ENCODE peak calls at places on chromosomes 11 and 22, in four cellular contexts. A is CD8-positive, alpha-beta T cell; L is uterus; G is mucosa of descending colon. J is an unnamed sample. For H3K4me1, the result is how much of the 10 kb centered on the place peaks cover.

GRCh38 chr11:3156282-3156660 is 8.8 kb downstream of the OSBPL5 start:
- DNase-seq in G (peak), L (peak), A (no peak), J (no peak)

GRCh38 chr11:981764-982163 is 54.8 kb downstream of the MUC6 start:
- DNase-seq in L (no peak), A (no peak), G (no peak), J (no peak)

GRCh38 chr22:21659864-21660525 is 5.8 kb upstream of the PPIL2 start:
- DNase-seq in A (no peak), L (no peak), G (no peak), J (no peak)

GRCh38 chr11:114317738-114318137 is 21.5 kb downstream of the NNMT start:
- DNase-seq in G (no peak), L (peak), A (no peak), J (no peak)

GRCh38 chr11:73318501-73319011 is 10.5 kb downstream of the ARHGEF17 start:
- DNase-seq in L (no peak), G (no peak), A (no peak), J (no peak)

GRCh38 chr11:131534031-131534430 is 163.6 kb downstream of the NTM start:
- DNase-seq in G (no peak), A (no peak), L (no peak), J (no peak)

GRCh38 chr22:19066531-19067271 is 55.5 kb downstream of the DGCR2 start:
- DNase-seq in G (no peak), L (peak), A (peak), J (no peak)

GRCh38 chr11:131354251-131354701 is 16.1 kb upstream of the NTM start:
- DNase-seq in A (no peak), L (no peak), G (no peak), J (no peak)

GRCh38 chr11:2459796-2460531 is 15.2 kb downstream of the KCNQ1 start:
- DNase-seq in G (peak), L (no peak), A (no peak), J (no peak)

GRCh38 chr11:105046898-105047579 is 1.9 kb upstream of the CARD16 start:
- DNase-seq in A (no peak), G (no peak), L (peak), J (no peak)

GRCh38 chr22:17980638-17981051 is 43.7 kb downstream of the MICAL3 start:
- DNase-seq in L (no peak), A (peak), G (peak), J (no peak)

GRCh38 chr11:64684357-64684756 is 38.6 kb downstream of the NRXN2 start:
- DNase-seq in G (no peak), A (no peak), L (no peak), J (no peak)

GRCh38 chr22:48574776-48575566 is 1252.7 kb downstream of the BRD1 start:
- DNase-seq in L (no peak), G (peak), A (no peak), J (no peak)

GRCh38 chr11:111001091-111001430 is 244.5 kb upstream of the POU2AF2 start:
- DNase-seq in G (no peak), L (no peak), A (no peak), J (no peak)

GRCh38 chr11:106031210-106031845 is 9.3 kb upstream of the MSANTD4 start:
- DNase-seq in L (no peak), G (no peak), A (no peak), J (no peak)

GRCh38 chr11:19822531-19822930 is 109.9 kb downstream of the NAV2 start:
- DNase-seq in L (no peak), A (no peak), G (no peak), J (no peak)

GRCh38 chr11:64297722-64298358 is 2.3 kb upstream of the CATSPERZ start:
- DNase-seq in G (peak), L (no peak), A (no peak), J (no peak)

GRCh38 chr11:86397351-86397750 is 22.7 kb downstream of the CCDC81 start:
- DNase-seq in G (no peak), L (no peak), A (no peak), J (no peak)

GRCh38 chr11:102971766-102972165 is 16.2 kb upstream of the MMP13 start:
- DNase-seq in A (no peak), L (no peak), G (no peak), J (no peak)

GRCh38 chr22:35835998-35836691 is 118.5 kb downstream of the APOL5 start:
- DNase-seq in L (peak), G (no peak), A (no peak), J (no peak)

GRCh38 chr11:68037481-68038225 is 1.2 kb upstream of the TCIRG1 start:
- DNase-seq in A (no peak), L (no peak), G (peak), J (no peak)

GRCh38 chr11:129640671-129641070 is 175.0 kb upstream of the TMEM45B start:
- DNase-seq in A (no peak), L (no peak), G (no peak), J (no peak)

GRCh38 chr11:90148900-90149299 is 14.4 kb downstream of the NAALAD2 start:
- DNase-seq in A (no peak), G (no peak), L (no peak), J (no peak)

GRCh38 chr22:35742342-35743100 is 24.8 kb downstream of the APOL5 start:
- DNase-seq in G (no peak), A (no peak), L (no peak), J (no peak)

GRCh38 chr11:127000291-127000968 is at the start of gene KIRREL3:
- DNase-seq in L (no peak), A (no peak), G (no peak), J (no peak)

GRCh38 chr11:134957540-134958335 is 545.7 kb upstream of the B3GAT1 start:
- DNase-seq in L (no peak), A (no peak), G (no peak), J (no peak)

GRCh38 chr11:134958870-134959269 is 546.8 kb upstream of the B3GAT1 start:
- DNase-seq in A (no peak), G (no peak), L (no peak), J (no peak)

GRCh38 chr11:134956461-134957209 is 544.6 kb upstream of the B3GAT1 start:
- DNase-seq in G (no peak), A (no peak), L (no peak), J (no peak)

GRCh38 chr11:134958336-134958640 is 546.2 kb upstream of the B3GAT1 start:
- DNase-seq in A (no peak), G (no peak), L (no peak), J (no peak)

DNA sequence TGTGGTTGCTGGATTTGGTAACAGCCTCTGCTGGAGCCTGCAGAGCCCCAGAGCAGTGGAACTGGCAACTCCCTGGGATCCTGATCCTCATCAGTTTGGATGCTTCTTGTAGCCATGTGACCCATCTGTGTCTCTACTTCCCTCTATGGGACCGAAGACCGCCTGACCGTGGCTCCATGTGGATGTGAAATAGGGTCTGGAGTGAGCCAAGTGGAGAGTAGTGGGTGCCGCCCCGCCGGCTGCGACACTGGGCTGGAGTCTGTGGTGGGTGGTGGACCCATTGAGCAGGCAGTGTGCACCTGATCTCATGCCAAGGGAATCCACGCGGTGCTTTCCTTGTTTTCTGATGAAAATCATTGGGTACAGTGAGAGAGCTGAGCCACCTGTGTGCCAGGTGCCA is 543.2 kb upstream of the B3GAT1 start:
- DNase-seq in G (no peak), L (no peak), A (no peak), J (no peak)
- H3K4me1 ChIP-seq in G (under half), L (under half), A (under half), J (under half)

GRCh38 chr22:32853662-32854061 is 52.2 kb downstream of the TIMP3 start:
- DNase-seq in G (no peak), A (no peak), L (no peak), J (no peak)

GRCh38 chr22:32850591-32851517 is 49.3 kb downstream of the TIMP3 start:
- DNase-seq in G (no peak), A (no peak), L (peak), J (no peak)

GRCh38 chr22:32852346-32853251 is 51.1 kb downstream of the TIMP3 start:
- DNase-seq in A (no peak), L (peak), G (no peak), J (peak)

GRCh38 chr22:32855023-32855756 is 53.7 kb downstream of the TIMP3 start:
- DNase-seq in L (no peak), A (no peak), G (no peak), J (no peak)

DNA sequence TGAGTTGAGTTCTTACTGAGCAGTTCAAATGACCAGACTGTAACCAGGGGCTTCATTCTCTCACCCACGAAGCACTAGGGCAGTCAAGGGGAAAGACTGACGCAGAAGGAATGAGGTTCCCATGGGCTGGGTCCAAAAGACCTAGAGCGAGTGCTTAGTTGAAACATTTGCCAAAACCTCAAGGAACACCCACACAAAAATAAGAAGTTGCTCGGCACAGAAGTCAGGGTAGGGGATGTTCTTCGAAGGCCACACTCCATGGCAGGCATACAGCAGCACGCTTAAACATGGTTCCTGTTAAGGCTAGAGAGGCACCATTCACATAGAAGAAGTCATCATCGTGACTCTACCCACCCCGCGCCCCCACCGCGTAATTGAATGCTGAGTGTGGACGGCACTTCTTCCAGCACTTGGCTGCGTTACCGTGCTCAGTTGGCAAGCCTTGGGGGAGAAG is 52.9 kb downstream of the TIMP3 start:
- DNase-seq in G (no peak), L (no peak), A (no peak), J (no peak)
- H3K4me1 ChIP-seq in G (under half), L (under half), A (under half), J (under half)

GRCh38 chr22:42086051-42086450 is 4.5 kb downstream of the NDUFA6 start:
- DNase-seq in L (no peak), A (no peak), G (no peak), J (no peak)

GRCh38 chr22:42091446-42091764 is 833 bp upstream of the NDUFA6 start:
- DNase-seq in A (no peak), L (no peak), G (no peak), J (no peak)

GRCh38 chr22:42084874-42085273 is 5.4 kb downstream of the SMDT1 start:
- DNase-seq in G (no peak), L (no peak), A (no peak), J (no peak)

GRCh38 chr22:42090596-42091445 is at the start of gene NDUFA6:
- DNase-seq in G (peak), L (peak), A (peak), J (peak)
- H3K4me1 ChIP-seq in G (under half), L (under half), A (under half), J (under half)

GRCh38 chr22:49964136-49964492 is 3.5 kb downstream of the PIM3 start:
- DNase-seq in L (peak), A (peak), G (peak), J (no peak)
- H3K4me1 ChIP-seq in L (under half), A (under half), G (under half), J (under half)

GRCh38 chr11:116855413-116855812 is 18.0 kb upstream of the APOA1 start:
- DNase-seq in L (no peak), A (no peak), G (no peak), J (no peak)

GRCh38 chr11:116853461-116854073 is 16.1 kb upstream of the APOA1 start:
- DNase-seq in G (no peak), A (peak), L (no peak), J (no peak)

GRCh38 chr11:116849491-116849890 is 12.1 kb upstream of the APOA1 start:
- DNase-seq in G (no peak), A (no peak), L (no peak), J (no peak)

GRCh38 chr11:116851631-116852030 is 14.2 kb upstream of the APOA1 start:
- DNase-seq in A (peak), L (no peak), G (no peak), J (no peak)

DNA sequence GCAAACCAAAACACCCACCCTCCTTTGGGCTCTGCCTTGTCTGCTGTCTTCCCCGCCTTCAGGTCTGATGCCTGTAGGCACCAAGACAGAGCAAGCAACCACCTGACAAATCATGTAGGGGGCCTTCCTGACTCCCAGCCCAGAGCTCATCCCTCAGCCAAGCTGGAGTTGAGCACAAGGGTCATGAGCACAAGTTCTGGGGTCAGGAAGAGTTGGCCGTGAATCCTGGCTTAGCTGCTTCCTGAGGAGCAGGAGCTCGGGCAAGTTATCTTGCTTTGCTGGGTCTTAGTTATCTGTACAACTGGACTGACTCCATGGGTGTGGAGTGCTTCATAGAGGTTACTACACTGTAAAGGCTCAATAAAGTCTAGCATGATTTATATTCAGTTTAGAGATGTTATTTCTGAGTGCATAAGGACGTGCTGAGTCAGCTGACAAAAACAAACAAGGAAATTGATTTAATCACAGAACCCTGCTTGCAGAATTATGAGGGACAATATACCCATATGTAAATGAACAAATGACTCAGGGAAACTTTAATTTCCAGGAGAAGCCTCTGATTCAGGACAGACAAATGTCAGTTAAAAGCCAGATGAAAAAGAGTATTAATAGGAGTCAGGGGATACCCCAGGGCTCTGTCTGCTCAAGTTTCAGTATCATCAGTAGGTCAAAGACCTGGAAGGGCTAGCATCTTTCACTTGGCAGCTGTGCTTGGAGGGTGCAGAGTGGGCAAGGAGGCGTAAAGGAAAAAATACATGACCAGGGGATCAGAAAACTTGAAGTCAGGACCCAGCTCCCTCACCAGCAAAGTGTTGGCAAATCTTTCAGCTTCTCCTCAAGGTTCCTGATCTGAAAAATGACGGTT is 15.1 kb upstream of the APOA1 start:
- DNase-seq in L (peak), G (no peak), A (no peak), J (no peak)
- H3K4me1 ChIP-seq in L (under half), G (under half), A (half or more), J (under half)

GRCh38 chr11:117039897-117040296 is 58.3 kb downstream of the SIK3 start:
- DNase-seq in L (no peak), G (no peak), A (no peak), J (no peak)
- H3K4me1 ChIP-seq in L (under half), G (under half), A (under half), J (under half)

J was measured in thoracic aorta.